ENCODE peak calls at places on chromosomes 5 and 9, in four cellular contexts. Q, P, I and T are unnamed samples.

GRCh38 chr9:94740191-94740874 is 13.8 kb downstream of the AOPEP start:
- DNase-seq in Q (no peak), I (no peak), P (no peak), T (no peak)

GRCh38 chr9:36576866-36577265 is 4.2 kb downstream of the MELK start:
- DNase-seq in I (no peak), P (no peak), Q (no peak), T (no peak)

GRCh38 chr5:136053336-136054121 is 24.7 kb downstream of the TGFBI start:
- DNase-seq in I (no peak), Q (no peak), P (peak; percentile 89), T (peak; percentile 68)

GRCh38 chr5:79346420-79346824 is 110.5 kb downstream of the JMY start:
- DNase-seq in Q (no peak), I (no peak), P (peak; percentile 30), T (no peak)

GRCh38 chr5:14417232-14417730 is 164.3 kb upstream of the OTULINL start:
- DNase-seq in I (no peak), Q (peak; percentile 65), P (peak; percentile 90), T (no peak)

GRCh38 chr9:91948423-91949292 is 1.4 kb downstream of the ROR2 start:
- DNase-seq in P (peak; percentile 89), Q (peak; percentile 77), I (no peak), T (peak; percentile 6)

GRCh38 chr5:131228646-131229045 is 35.2 kb upstream of the CDC42SE2 start:
- DNase-seq in P (no peak), I (no peak), Q (no peak), T (no peak)

GRCh38 chr9:86714976-86715375 is 232.3 kb downstream of the GAS1 start:
- DNase-seq in Q (no peak), I (no peak), P (no peak), T (peak; percentile 38)

GRCh38 chr5:58849995-58850667 is 267.3 kb downstream of the RAB3C start:
- DNase-seq in Q (no peak), I (no peak), P (peak; percentile 97), T (peak; percentile 68)

GRCh38 chr9:81103597-81104471 is 585.5 kb downstream of the TLE1 start:
- DNase-seq in I (no peak), Q (no peak), P (no peak), T (no peak)

GRCh38 chr5:172412724-172413260 is 41.5 kb downstream of the SH3PXD2B start:
- DNase-seq in P (no peak), Q (no peak), I (no peak), T (peak; percentile 33)

GRCh38 chr9:137785704-137786161 is 91.8 kb upstream of the CACNA1B start:
- DNase-seq in P (peak; percentile 13), Q (peak; percentile 42), I (no peak), T (no peak)

GRCh38 chr9:114606597-114607207 is 4.4 kb upstream of the TMEM268 start:
- DNase-seq in Q (no peak), I (no peak), P (no peak), T (no peak)

GRCh38 chr5:177372910-177373309 is 11.3 kb upstream of the SLC34A1 start:
- DNase-seq in Q (no peak), P (no peak), I (no peak), T (no peak)

GRCh38 chr5:142450419-142450818 is 125.6 kb upstream of the SPRY4 start:
- DNase-seq in I (no peak), P (no peak), Q (no peak), T (no peak)

GRCh38 chr5:5209101-5209500 is 69.0 kb downstream of the ADAMTS16 start:
- DNase-seq in P (no peak), I (no peak), Q (no peak), T (no peak)

GRCh38 chr9:3758816-3759576 is 233.2 kb upstream of the RFX3 start:
- DNase-seq in P (no peak), I (no peak), Q (no peak), T (no peak)

GRCh38 chr5:88509403-88509802 is 240.8 kb upstream of the TMEM161B start:
- DNase-seq in P (peak; percentile 73), Q (no peak), I (no peak), T (no peak)

GRCh38 chr9:7676757-7677156 is 122.8 kb downstream of the DMAC1 start:
- DNase-seq in P (no peak), I (no peak), Q (no peak), T (no peak)

GRCh38 chr9:1434082-1434481 is 383.9 kb downstream of the DMRT2 start:
- DNase-seq in P (peak; percentile 10), I (no peak), Q (no peak), T (no peak)

GRCh38 chr5:167295686-167296015 is 995.8 kb upstream of the WWC1 start:
- DNase-seq in I (no peak), P (no peak), Q (no peak), T (no peak)

GRCh38 chr5:134129411-134130238 is 15.1 kb downstream of the TCF7 start:
- DNase-seq in P (no peak), I (no peak), Q (no peak), T (no peak)

GRCh38 chr9:34403554-34404380 is 27.1 kb upstream of the MYORG start:
- DNase-seq in P (peak; percentile 67), I (no peak), Q (peak; percentile 67), T (peak; percentile 87)

GRCh38 chr5:1214936-1215220 is 10.3 kb upstream of the SLC6A18 start:
- DNase-seq in I (no peak), Q (no peak), P (no peak), T (no peak)

GRCh38 chr5:176373100-176373818 is 8.0 kb downstream of the ARL10 start:
- DNase-seq in Q (no peak), I (no peak), P (no peak), T (no peak)

GRCh38 chr5:95620030-95620869 is at the start of gene GPR150:
- DNase-seq in Q (peak; percentile 68), I (no peak), P (peak; percentile 57), T (peak; percentile 71)

GRCh38 chr9:37920471-37921167 is 16.7 kb upstream of the SLC25A51 start:
- DNase-seq in Q (peak; percentile 64), P (peak; percentile 55), I (no peak), T (no peak)

GRCh38 chr9:37917801-37918664 is 14.1 kb upstream of the SLC25A51 start:
- DNase-seq in I (no peak), P (no peak), Q (no peak), T (no peak)

GRCh38 chr9:37919956-37920335 is 16.0 kb upstream of the SLC25A51 start:
- DNase-seq in I (no peak), P (no peak), Q (no peak), T (no peak)

GRCh38 chr9:37918665-37919165 is 14.8 kb upstream of the SLC25A51 start:
- DNase-seq in I (no peak), P (no peak), Q (no peak), T (no peak)

DNA sequence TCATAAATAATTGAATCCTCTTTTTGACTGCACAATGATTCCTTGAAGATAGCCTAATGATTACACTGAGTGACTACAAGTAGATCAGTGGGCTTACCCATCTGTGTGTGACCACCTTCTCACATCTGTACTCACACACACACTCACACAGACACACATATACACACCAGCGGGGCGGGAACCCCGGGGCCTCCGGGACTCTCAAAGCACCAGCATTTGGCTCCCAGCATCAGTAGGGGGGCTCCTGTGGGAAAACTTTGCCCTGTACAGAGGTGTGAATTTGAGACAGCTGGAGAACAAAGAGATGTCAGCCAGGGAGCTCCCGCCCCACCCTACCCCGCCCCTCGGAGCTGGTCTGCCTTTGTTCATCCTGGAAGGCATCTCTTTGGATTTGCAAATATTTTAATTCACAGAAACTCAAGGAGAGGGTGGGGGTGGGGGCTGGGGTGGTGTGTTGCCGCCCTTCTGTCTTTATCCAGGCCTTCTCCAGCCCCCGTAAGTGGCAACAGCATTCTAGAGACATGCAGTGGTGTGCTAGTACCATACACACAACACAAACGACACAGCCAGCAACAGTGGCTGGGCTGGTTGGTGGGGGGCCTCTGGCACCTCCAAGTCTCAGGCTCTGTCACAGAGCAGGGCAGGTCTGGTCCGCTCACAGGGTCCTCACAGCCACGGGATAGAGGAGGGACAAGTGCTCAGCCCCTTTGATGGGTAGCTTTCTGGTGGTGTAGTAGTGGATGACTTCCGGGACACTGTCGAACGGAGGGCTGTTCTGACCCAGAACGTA is 15.4 kb upstream of the SLC25A51 start:
- DNase-seq in Q (no peak), I (no peak), P (no peak), T (no peak)
- H3K18ac ChIP-seq in Q (no peak overlapping the region), I (no peak overlapping the region), P (no peak overlapping the region), T (no peak overlapping the region)

DNA sequence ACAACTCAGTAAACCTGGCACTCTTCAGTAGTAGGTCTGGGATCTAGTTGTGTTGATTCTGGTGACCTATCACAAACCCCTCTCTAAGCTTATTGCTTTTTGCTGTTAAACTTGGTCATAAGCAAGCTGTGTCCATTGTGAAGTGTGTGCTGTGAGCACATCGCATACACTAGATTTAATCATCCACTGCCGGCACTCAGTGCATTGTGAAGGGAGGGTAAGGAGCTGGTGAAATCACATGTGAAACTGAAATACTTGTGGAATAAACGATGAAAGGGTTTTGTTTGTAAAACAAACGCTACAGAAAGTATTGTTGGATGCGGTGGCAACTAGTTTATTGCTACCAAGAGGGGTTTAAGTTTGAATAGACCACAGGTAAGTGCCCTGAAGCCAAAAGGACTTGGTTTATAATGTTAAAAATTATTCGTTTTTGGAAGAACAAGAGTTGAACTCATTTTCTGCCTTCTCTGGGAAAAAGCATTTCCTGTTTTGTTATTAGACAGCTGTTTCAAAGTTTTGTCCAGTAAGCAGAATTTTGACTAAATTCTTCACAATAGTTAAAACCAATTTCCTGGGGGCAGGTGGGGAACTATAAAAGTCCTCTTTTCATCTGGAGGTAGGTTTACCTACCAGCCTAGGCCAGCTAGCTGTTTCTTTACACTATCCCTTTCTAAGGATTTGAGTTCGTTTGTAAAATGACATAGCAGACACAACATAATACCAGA is 24.6 kb downstream of the TJP2 start:
- DNase-seq in P (no peak), Q (no peak), I (no peak), T (no peak)
- H3K79me2 ChIP-seq in P (peaks cover 27% of the 10 kb centered on the region), Q (peaks cover 6% of the 10 kb centered on the region), I (peaks cover 89% of the 10 kb centered on the region), T (peaks cover 23% of the 10 kb centered on the region)

GRCh38 chr5:68149189-68149588 is 66.4 kb upstream of the PIK3R1 start:
- DNase-seq in Q (no peak), P (no peak), I (no peak), T (peak; percentile 63)
- H3K18ac ChIP-seq in Q (no peak overlapping the region), P (no peak overlapping the region), I (no peak overlapping the region), T (no peak overlapping the region)

DNA sequence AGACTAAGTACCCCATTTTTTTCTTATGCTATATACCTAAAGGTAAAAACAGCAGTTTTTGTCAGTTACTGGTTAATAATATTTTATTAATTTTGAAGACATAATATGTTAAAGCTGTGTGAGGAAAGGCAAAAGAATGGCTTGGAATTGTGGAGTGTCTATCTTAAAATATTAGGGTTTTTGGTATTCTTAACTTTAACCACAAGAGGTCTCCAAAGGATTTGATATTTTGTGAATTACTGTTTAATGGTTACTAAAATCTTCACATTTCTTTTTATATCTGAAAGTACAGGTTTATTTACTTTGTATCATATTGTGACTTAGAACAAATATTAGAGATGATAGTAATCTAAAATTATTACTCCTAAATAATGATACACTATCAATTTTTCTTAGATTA is 32.0 kb upstream of the DHFR start:
- DNase-seq in P (peak; percentile 14), Q (no peak), I (no peak), T (peak; percentile 50)
- H3K79me2 ChIP-seq in P (no peaks in the 10 kb centered on the region), Q (no peaks in the 10 kb centered on the region), I (no peaks in the 10 kb centered on the region), T (no peaks in the 10 kb centered on the region)